ENCODE peak calls at places on chromosomes 5 and 9, in ten cellular contexts. One of them, this sample, is unnamed.

GRCh38 chr9:21777701-21778100 is 24.7 kb upstream of the MTAP start:
- DNase-seq in heart left ventricle: no peak
- DNase-seq in tibial nerve: no peak
- DNase-seq in adrenal gland: no peak
- DNase-seq in thyroid gland: no peak
- DNase-seq in GM12878: no peak
- DNase-seq in Peyer's patch: peak
- DNase-seq in spleen: no peak
- DNase-seq in IMR-90: peak
- DNase-seq in sigmoid colon: no peak
- DNase-seq in this sample: no peak

GRCh38 chr5:62780888-62781287 is 202.3 kb downstream of the LRRC70 start:
- DNase-seq in adrenal gland: no peak
- DNase-seq in spleen: no peak
- DNase-seq in heart left ventricle: no peak
- DNase-seq in IMR-90: no peak
- DNase-seq in Peyer's patch: no peak
- DNase-seq in thyroid gland: no peak
- DNase-seq in GM12878: no peak
- DNase-seq in sigmoid colon: no peak
- DNase-seq in tibial nerve: no peak
- DNase-seq in this sample: no peak

GRCh38 chr9:99824378-99825157 is 2.9 kb downstream of the NR4A3 start:
- DNase-seq in Peyer's patch: peak
- DNase-seq in sigmoid colon: peak
- DNase-seq in GM12878: no peak
- DNase-seq in spleen: peak
- DNase-seq in adrenal gland: no peak
- DNase-seq in heart left ventricle: peak
- DNase-seq in tibial nerve: no peak
- DNase-seq in IMR-90: no peak
- DNase-seq in thyroid gland: peak
- DNase-seq in this sample: peak

GRCh38 chr9:138051586-138052321 is 174.2 kb downstream of the CACNA1B start:
- DNase-seq in Peyer's patch: peak
- DNase-seq in heart left ventricle: no peak
- DNase-seq in thyroid gland: no peak
- DNase-seq in GM12878: no peak
- DNase-seq in spleen: peak
- DNase-seq in IMR-90: no peak
- DNase-seq in adrenal gland: no peak
- DNase-seq in tibial nerve: no peak
- DNase-seq in sigmoid colon: peak
- DNase-seq in this sample: no peak

GRCh38 chr9:112856843-112857242 is 33.8 kb downstream of the SLC46A2 start:
- DNase-seq in thyroid gland: no peak
- DNase-seq in IMR-90: no peak
- DNase-seq in sigmoid colon: no peak
- DNase-seq in heart left ventricle: no peak
- DNase-seq in adrenal gland: no peak
- DNase-seq in Peyer's patch: no peak
- DNase-seq in spleen: no peak
- DNase-seq in GM12878: no peak
- DNase-seq in tibial nerve: no peak
- DNase-seq in this sample: no peak

GRCh38 chr5:178460598-178461425 is 129.4 kb downstream of the COL23A1 start:
- DNase-seq in GM12878: no peak
- DNase-seq in adrenal gland: peak
- DNase-seq in IMR-90: peak
- DNase-seq in sigmoid colon: no peak
- DNase-seq in tibial nerve: peak
- DNase-seq in thyroid gland: peak
- DNase-seq in spleen: peak
- DNase-seq in Peyer's patch: peak
- DNase-seq in heart left ventricle: peak
- DNase-seq in this sample: peak

GRCh38 chr5:72281764-72282499 is 38.1 kb downstream of the MRPS27 start:
- DNase-seq in thyroid gland: no peak
- DNase-seq in spleen: no peak
- DNase-seq in Peyer's patch: no peak
- DNase-seq in adrenal gland: no peak
- DNase-seq in GM12878: no peak
- DNase-seq in tibial nerve: no peak
- DNase-seq in sigmoid colon: no peak
- DNase-seq in heart left ventricle: no peak
- DNase-seq in IMR-90: peak
- DNase-seq in this sample: no peak

GRCh38 chr5:32302822-32303754 is 9.7 kb downstream of the MTMR12 start:
- DNase-seq in thyroid gland: no peak
- DNase-seq in heart left ventricle: no peak
- DNase-seq in tibial nerve: no peak
- DNase-seq in IMR-90: no peak
- DNase-seq in spleen: no peak
- DNase-seq in sigmoid colon: no peak
- DNase-seq in adrenal gland: no peak
- DNase-seq in GM12878: no peak
- DNase-seq in Peyer's patch: no peak
- DNase-seq in this sample: no peak

GRCh38 chr5:56091664-56092063 is 96.9 kb upstream of the IL6ST start:
- DNase-seq in tibial nerve: no peak
- DNase-seq in GM12878: no peak
- DNase-seq in adrenal gland: no peak
- DNase-seq in spleen: no peak
- DNase-seq in heart left ventricle: no peak
- DNase-seq in sigmoid colon: no peak
- DNase-seq in Peyer's patch: no peak
- DNase-seq in IMR-90: no peak
- DNase-seq in thyroid gland: no peak
- DNase-seq in this sample: no peak

GRCh38 chr5:176609724-176610429 is at the start of gene GPRIN1:
- DNase-seq in spleen: peak
- DNase-seq in adrenal gland: no peak
- DNase-seq in GM12878: no peak
- DNase-seq in sigmoid colon: no peak
- DNase-seq in Peyer's patch: peak
- DNase-seq in IMR-90: peak
- DNase-seq in heart left ventricle: no peak
- DNase-seq in thyroid gland: no peak
- DNase-seq in tibial nerve: no peak
- DNase-seq in this sample: peak

GRCh38 chr5:171534009-171534895 is 114.8 kb downstream of the FGF18 start:
- DNase-seq in adrenal gland: no peak
- DNase-seq in Peyer's patch: no peak
- DNase-seq in spleen: no peak
- DNase-seq in IMR-90: no peak
- DNase-seq in thyroid gland: no peak
- DNase-seq in heart left ventricle: no peak
- DNase-seq in tibial nerve: no peak
- DNase-seq in GM12878: no peak
- DNase-seq in sigmoid colon: no peak
- DNase-seq in this sample: no peak

GRCh38 chr9:126401581-126401980 is 75.0 kb downstream of the MVB12B start:
- DNase-seq in GM12878: no peak
- DNase-seq in sigmoid colon: no peak
- DNase-seq in heart left ventricle: no peak
- DNase-seq in tibial nerve: no peak
- DNase-seq in adrenal gland: no peak
- DNase-seq in spleen: no peak
- DNase-seq in IMR-90: no peak
- DNase-seq in thyroid gland: no peak
- DNase-seq in Peyer's patch: no peak
- DNase-seq in this sample: no peak

GRCh38 chr9:126399251-126399650 is 72.6 kb downstream of the MVB12B start:
- DNase-seq in tibial nerve: no peak
- DNase-seq in GM12878: no peak
- DNase-seq in IMR-90: peak
- DNase-seq in Peyer's patch: no peak
- DNase-seq in heart left ventricle: no peak
- DNase-seq in adrenal gland: no peak
- DNase-seq in sigmoid colon: no peak
- DNase-seq in spleen: no peak
- DNase-seq in thyroid gland: no peak
- DNase-seq in this sample: no peak

GRCh38 chr9:126400571-126400970 is 73.9 kb downstream of the MVB12B start:
- DNase-seq in sigmoid colon: no peak
- DNase-seq in thyroid gland: no peak
- DNase-seq in GM12878: no peak
- DNase-seq in adrenal gland: no peak
- DNase-seq in spleen: no peak
- DNase-seq in IMR-90: no peak
- DNase-seq in heart left ventricle: no peak
- DNase-seq in Peyer's patch: no peak
- DNase-seq in tibial nerve: no peak
- DNase-seq in this sample: no peak

GRCh38 chr9:126399789-126400188 is 73.2 kb downstream of the MVB12B start:
- DNase-seq in adrenal gland: no peak
- DNase-seq in thyroid gland: no peak
- DNase-seq in IMR-90: no peak
- DNase-seq in tibial nerve: no peak
- DNase-seq in heart left ventricle: no peak
- DNase-seq in sigmoid colon: no peak
- DNase-seq in GM12878: no peak
- DNase-seq in Peyer's patch: no peak
- DNase-seq in spleen: no peak
- DNase-seq in this sample: no peak

GRCh38 chr9:126401107-126401506 is 74.5 kb downstream of the MVB12B start:
- DNase-seq in Peyer's patch: no peak
- DNase-seq in IMR-90: no peak
- DNase-seq in spleen: no peak
- DNase-seq in GM12878: no peak
- DNase-seq in adrenal gland: no peak
- DNase-seq in thyroid gland: no peak
- DNase-seq in tibial nerve: no peak
- DNase-seq in sigmoid colon: no peak
- DNase-seq in heart left ventricle: peak
- DNase-seq in this sample: no peak
- TF ChIP-seq POLR2A in Peyer's patch: no peak
- TF ChIP-seq POLR2A in IMR-90: no peak
- TF ChIP-seq POLR2A in spleen: no peak
- TF ChIP-seq POLR2A in GM12878: no peak
- TF ChIP-seq POLR2A in adrenal gland: no peak
- TF ChIP-seq POLR2A in thyroid gland: no peak
- TF ChIP-seq POLR2A in tibial nerve: no peak
- TF ChIP-seq POLR2A in sigmoid colon: no peak
- TF ChIP-seq POLR2A in heart left ventricle: no peak
- TF ChIP-seq POLR2A in this sample: no peak

GRCh38 chr9:134455951-134456739 is 129.9 kb downstream of the RXRA start:
- DNase-seq in spleen: peak
- DNase-seq in GM12878: no peak
- DNase-seq in tibial nerve: peak
- DNase-seq in Peyer's patch: peak
- DNase-seq in sigmoid colon: peak
- DNase-seq in thyroid gland: peak
- DNase-seq in heart left ventricle: peak
- DNase-seq in IMR-90: peak
- DNase-seq in adrenal gland: peak
- DNase-seq in this sample: peak
- H3K27ac ChIP-seq in spleen: peak
- H3K27ac ChIP-seq in GM12878: no peak
- H3K27ac ChIP-seq in tibial nerve: peak
- H3K27ac ChIP-seq in Peyer's patch: peak
- H3K27ac ChIP-seq in sigmoid colon: peak
- H3K27ac ChIP-seq in thyroid gland: peak
- H3K27ac ChIP-seq in heart left ventricle: peak
- H3K27ac ChIP-seq in IMR-90: peak
- H3K27ac ChIP-seq in adrenal gland: peak
- H3K27ac ChIP-seq in this sample: peak

DNA sequence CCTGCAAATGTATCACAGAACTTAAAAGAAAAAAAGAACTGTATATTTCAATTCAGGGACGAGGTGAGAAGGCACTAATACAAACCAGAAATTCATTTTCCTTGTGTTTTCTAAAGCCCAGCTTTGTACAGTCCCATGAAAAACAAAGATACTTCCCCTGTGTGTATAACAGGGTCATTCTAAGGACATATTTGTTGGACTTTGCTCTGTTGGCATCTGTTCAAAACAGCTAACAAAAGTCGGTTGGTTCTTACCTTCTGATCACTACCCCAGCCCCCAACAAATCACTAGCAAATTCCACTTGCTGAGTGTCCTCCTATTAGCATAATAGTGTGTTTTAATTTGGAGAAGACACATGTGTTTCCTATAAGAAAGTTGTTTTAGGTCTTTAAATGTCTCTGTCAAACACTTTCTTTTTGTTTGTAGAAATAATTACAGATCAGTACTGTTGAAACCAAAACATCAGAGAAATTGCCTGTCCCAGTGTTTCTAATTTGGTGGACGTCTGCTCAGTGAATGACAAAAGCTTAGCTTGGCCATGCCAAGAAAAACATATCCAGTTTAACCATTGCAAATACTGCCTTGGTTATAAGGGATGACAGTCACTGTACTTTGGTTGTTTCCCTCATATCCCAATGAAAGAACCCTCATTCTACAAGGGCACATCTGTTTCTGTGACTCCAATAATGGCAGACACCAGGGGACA is 480.5 kb downstream of the EBF1 start:
- DNase-seq in tibial nerve: no peak
- DNase-seq in GM12878: no peak
- DNase-seq in Peyer's patch: no peak
- DNase-seq in adrenal gland: no peak
- DNase-seq in spleen: no peak
- DNase-seq in sigmoid colon: no peak
- DNase-seq in heart left ventricle: no peak
- DNase-seq in thyroid gland: no peak
- DNase-seq in IMR-90: no peak
- DNase-seq in this sample: no peak
- TF ChIP-seq POLR2A in tibial nerve: no peak
- TF ChIP-seq POLR2A in GM12878: no peak
- TF ChIP-seq POLR2A in Peyer's patch: no peak
- TF ChIP-seq POLR2A in adrenal gland: no peak
- TF ChIP-seq POLR2A in spleen: no peak
- TF ChIP-seq POLR2A in sigmoid colon: no peak
- TF ChIP-seq POLR2A in heart left ventricle: no peak
- TF ChIP-seq POLR2A in thyroid gland: no peak
- TF ChIP-seq POLR2A in IMR-90: no peak
- TF ChIP-seq POLR2A in this sample: no peak

GRCh38 chr5:124043456-124043855 is 531.5 kb downstream of the CSNK1G3 start:
- DNase-seq in IMR-90: no peak
- DNase-seq in spleen: no peak
- DNase-seq in tibial nerve: no peak
- DNase-seq in adrenal gland: no peak
- DNase-seq in heart left ventricle: no peak
- DNase-seq in GM12878: no peak
- DNase-seq in thyroid gland: no peak
- DNase-seq in sigmoid colon: no peak
- DNase-seq in Peyer's patch: no peak
- DNase-seq in this sample: no peak
- H3K27ac ChIP-seq in IMR-90: no peak
- H3K27ac ChIP-seq in spleen: no peak
- H3K27ac ChIP-seq in tibial nerve: no peak
- H3K27ac ChIP-seq in adrenal gland: no peak
- H3K27ac ChIP-seq in heart left ventricle: no peak
- H3K27ac ChIP-seq in GM12878: no peak
- H3K27ac ChIP-seq in thyroid gland: no peak
- H3K27ac ChIP-seq in sigmoid colon: no peak
- H3K27ac ChIP-seq in Peyer's patch: no peak
- H3K27ac ChIP-seq in this sample: no peak

DNA sequence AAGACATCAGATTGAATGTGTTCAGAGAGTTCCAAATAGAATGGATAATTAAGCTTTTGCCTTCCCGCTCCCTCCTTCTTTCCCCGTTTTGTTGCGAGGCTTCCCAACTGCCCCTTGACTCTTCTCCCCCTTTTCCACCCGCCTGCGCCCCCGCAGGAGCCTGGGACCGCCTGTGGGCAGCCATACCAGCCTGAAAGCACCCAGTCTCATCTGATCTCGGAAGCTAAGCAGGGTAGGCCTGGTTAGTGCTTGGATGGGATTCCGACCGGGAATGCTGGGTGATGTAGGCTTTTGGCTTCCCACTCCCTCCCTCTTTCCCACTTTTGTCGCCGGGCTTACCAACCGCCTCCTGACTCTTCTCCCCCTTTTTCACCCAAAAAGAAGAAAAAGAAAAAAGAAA is 6.8 kb upstream of the HSD17B4 start:
- DNase-seq in thyroid gland: no peak
- DNase-seq in IMR-90: no peak
- DNase-seq in adrenal gland: no peak
- DNase-seq in GM12878: no peak
- DNase-seq in tibial nerve: no peak
- DNase-seq in heart left ventricle: no peak
- DNase-seq in Peyer's patch: no peak
- DNase-seq in spleen: no peak
- DNase-seq in sigmoid colon: no peak
- DNase-seq in this sample: no peak
- TF ChIP-seq POLR2A in thyroid gland: no peak
- TF ChIP-seq POLR2A in IMR-90: no peak
- TF ChIP-seq POLR2A in adrenal gland: no peak
- TF ChIP-seq POLR2A in GM12878: no peak
- TF ChIP-seq POLR2A in tibial nerve: no peak
- TF ChIP-seq POLR2A in heart left ventricle: no peak
- TF ChIP-seq POLR2A in Peyer's patch: no peak
- TF ChIP-seq POLR2A in spleen: no peak
- TF ChIP-seq POLR2A in sigmoid colon: no peak
- TF ChIP-seq POLR2A in this sample: no peak

This sample was measured in body of pancreas.